ENCODE peak calls at places on chromosomes 16 and 17, in seven cellular contexts. One of them, this sample, is unnamed.

GRCh38 chr17:40157972-40158371 is 17.6 kb downstream of the CASC3 start:
- DNase-seq in uterus: no peak
- DNase-seq in mesenchymal stem cell: no peak
- DNase-seq in foreskin keratinocyte: no peak
- DNase-seq in right cardiac atrium: no peak
- DNase-seq in AG04450: no peak
- DNase-seq in tibial artery: no peak
- DNase-seq in this sample: no peak

GRCh38 chr16:55655709-55656694 is at the start of gene SLC6A2:
- DNase-seq in uterus: no peak
- DNase-seq in mesenchymal stem cell: no peak
- DNase-seq in foreskin keratinocyte: no peak
- DNase-seq in right cardiac atrium: peak
- DNase-seq in AG04450: no peak
- DNase-seq in tibial artery: no peak
- DNase-seq in this sample: peak

GRCh38 chr16:47565454-47565853 is 104.3 kb downstream of the PHKB start:
- DNase-seq in uterus: no peak
- DNase-seq in mesenchymal stem cell: peak
- DNase-seq in foreskin keratinocyte: peak
- DNase-seq in right cardiac atrium: peak
- DNase-seq in AG04450: no peak
- DNase-seq in tibial artery: peak
- DNase-seq in this sample: no peak

GRCh38 chr16:75025766-75026165 is 26.9 kb downstream of the ZNRF1 start:
- DNase-seq in uterus: peak
- DNase-seq in mesenchymal stem cell: peak
- DNase-seq in foreskin keratinocyte: no peak
- DNase-seq in right cardiac atrium: no peak
- DNase-seq in AG04450: no peak
- DNase-seq in tibial artery: no peak
- DNase-seq in this sample: no peak

GRCh38 chr16:3780570-3780969 is 63.2 kb upstream of the TRAP1 start:
- DNase-seq in uterus: no peak
- DNase-seq in mesenchymal stem cell: peak
- DNase-seq in foreskin keratinocyte: no peak
- DNase-seq in right cardiac atrium: no peak
- DNase-seq in AG04450: no peak
- DNase-seq in tibial artery: no peak
- DNase-seq in this sample: no peak

GRCh38 chr17:69525920-69526841 is 111.7 kb downstream of the MAP2K6 start:
- DNase-seq in uterus: peak
- DNase-seq in mesenchymal stem cell: peak
- DNase-seq in foreskin keratinocyte: peak
- DNase-seq in right cardiac atrium: no peak
- DNase-seq in AG04450: peak
- DNase-seq in tibial artery: peak
- DNase-seq in this sample: peak

GRCh38 chr16:58012481-58012880 is 11.3 kb downstream of the USB1 start:
- DNase-seq in uterus: no peak
- DNase-seq in mesenchymal stem cell: no peak
- DNase-seq in foreskin keratinocyte: no peak
- DNase-seq in right cardiac atrium: peak
- DNase-seq in AG04450: no peak
- DNase-seq in tibial artery: no peak
- DNase-seq in this sample: no peak

GRCh38 chr17:81794074-81794476 is 9.9 kb upstream of the GCGR start:
- DNase-seq in uterus: no peak
- DNase-seq in mesenchymal stem cell: no peak
- DNase-seq in foreskin keratinocyte: no peak
- DNase-seq in right cardiac atrium: peak
- DNase-seq in AG04450: no peak
- DNase-seq in tibial artery: no peak
- DNase-seq in this sample: no peak

GRCh38 chr17:1797323-1797722 is 32.4 kb downstream of the SMYD4 start:
- DNase-seq in uterus: no peak
- DNase-seq in mesenchymal stem cell: no peak
- DNase-seq in foreskin keratinocyte: no peak
- DNase-seq in right cardiac atrium: peak
- DNase-seq in AG04450: no peak
- DNase-seq in tibial artery: no peak
- DNase-seq in this sample: no peak

GRCh38 chr17:21019976-21020575 is 22.7 kb downstream of the USP22 start:
- DNase-seq in uterus: no peak
- DNase-seq in mesenchymal stem cell: peak
- DNase-seq in foreskin keratinocyte: no peak
- DNase-seq in right cardiac atrium: peak
- DNase-seq in AG04450: no peak
- DNase-seq in tibial artery: no peak
- DNase-seq in this sample: no peak

GRCh38 chr16:53457670-53458069 is 23.4 kb downstream of the RBL2 start:
- DNase-seq in uterus: no peak
- DNase-seq in mesenchymal stem cell: no peak
- DNase-seq in foreskin keratinocyte: no peak
- DNase-seq in right cardiac atrium: no peak
- DNase-seq in AG04450: no peak
- DNase-seq in tibial artery: no peak
- DNase-seq in this sample: no peak

GRCh38 chr17:47945080-47945479 is 3.7 kb downstream of the PNPO start:
- DNase-seq in uterus: peak
- DNase-seq in mesenchymal stem cell: no peak
- DNase-seq in foreskin keratinocyte: no peak
- DNase-seq in right cardiac atrium: no peak
- DNase-seq in AG04450: no peak
- DNase-seq in tibial artery: no peak
- DNase-seq in this sample: no peak

GRCh38 chr17:47946929-47947397 is 5.6 kb downstream of the PNPO start:
- DNase-seq in uterus: peak
- DNase-seq in mesenchymal stem cell: peak
- DNase-seq in foreskin keratinocyte: peak
- DNase-seq in right cardiac atrium: peak
- DNase-seq in AG04450: no peak
- DNase-seq in tibial artery: peak
- DNase-seq in this sample: peak

GRCh38 chr17:47945529-47946508 is 4.4 kb downstream of the PNPO start:
- DNase-seq in uterus: no peak
- DNase-seq in mesenchymal stem cell: no peak
- DNase-seq in foreskin keratinocyte: no peak
- DNase-seq in right cardiac atrium: peak
- DNase-seq in AG04450: no peak
- DNase-seq in tibial artery: no peak
- DNase-seq in this sample: peak

GRCh38 chr17:47948706-47949196 is 7.4 kb downstream of the PNPO start:
- DNase-seq in uterus: no peak
- DNase-seq in mesenchymal stem cell: no peak
- DNase-seq in foreskin keratinocyte: no peak
- DNase-seq in right cardiac atrium: no peak
- DNase-seq in AG04450: no peak
- DNase-seq in tibial artery: no peak
- DNase-seq in this sample: no peak

GRCh38 chr17:47946516-47946915 is 5.1 kb downstream of the PNPO start:
- DNase-seq in uterus: no peak
- DNase-seq in mesenchymal stem cell: no peak
- DNase-seq in foreskin keratinocyte: no peak
- DNase-seq in right cardiac atrium: no peak
- DNase-seq in AG04450: no peak
- DNase-seq in tibial artery: no peak
- DNase-seq in this sample: no peak
- H3K27ac ChIP-seq in uterus: no peak
- H3K27ac ChIP-seq in mesenchymal stem cell: no peak
- H3K27ac ChIP-seq in foreskin keratinocyte: no peak
- H3K27ac ChIP-seq in right cardiac atrium: peak
- H3K27ac ChIP-seq in AG04450: no peak
- H3K27ac ChIP-seq in tibial artery: peak
- H3K27ac ChIP-seq in this sample: peak

DNA sequence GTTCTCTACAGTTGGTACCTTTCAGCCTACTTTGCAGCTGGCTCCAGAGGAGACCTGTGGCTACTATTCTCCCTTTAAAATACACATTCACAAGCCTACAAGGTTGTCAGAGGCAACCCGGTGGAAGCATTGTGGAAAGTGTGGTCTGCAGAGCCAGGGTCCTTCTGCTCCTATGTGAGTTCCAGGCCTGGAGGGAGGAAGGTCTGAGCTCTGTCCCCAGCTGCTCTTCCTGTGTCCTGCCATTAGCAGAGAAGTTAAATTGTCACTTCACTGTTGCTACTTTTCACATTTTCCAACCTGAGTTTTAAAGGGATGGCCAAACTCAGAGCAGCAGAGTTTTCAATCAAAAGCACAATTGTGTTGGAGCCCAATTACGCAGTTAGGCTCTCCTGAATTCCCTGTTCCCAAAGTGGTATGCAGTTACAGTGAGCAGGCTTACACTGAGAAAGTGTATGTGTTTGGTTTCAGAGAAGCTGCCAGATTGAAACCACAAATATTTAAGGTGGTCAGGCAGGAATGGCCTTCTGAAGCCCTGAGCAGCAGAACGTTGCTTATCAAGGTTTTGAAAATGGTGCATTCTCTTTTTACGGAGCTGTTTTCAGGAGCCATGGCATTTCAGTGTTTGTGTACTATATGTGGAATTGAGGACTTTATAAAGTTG is 25.0 kb downstream of the MAP3K3 start:
- DNase-seq in uterus: no peak
- DNase-seq in mesenchymal stem cell: peak
- DNase-seq in foreskin keratinocyte: no peak
- DNase-seq in right cardiac atrium: no peak
- DNase-seq in AG04450: peak
- DNase-seq in tibial artery: no peak
- DNase-seq in this sample: no peak
- H3K27ac ChIP-seq in uterus: no peak
- H3K27ac ChIP-seq in mesenchymal stem cell: peak
- H3K27ac ChIP-seq in foreskin keratinocyte: no peak
- H3K27ac ChIP-seq in right cardiac atrium: no peak
- H3K27ac ChIP-seq in AG04450: no peak
- H3K27ac ChIP-seq in tibial artery: no peak
- H3K27ac ChIP-seq in this sample: no peak

GRCh38 chr17:79795795-79796569 is 895 bp downstream of the CBX8 start:
- DNase-seq in uterus: no peak
- DNase-seq in mesenchymal stem cell: no peak
- DNase-seq in foreskin keratinocyte: no peak
- DNase-seq in right cardiac atrium: no peak
- DNase-seq in AG04450: no peak
- DNase-seq in tibial artery: no peak
- DNase-seq in this sample: no peak

GRCh38 chr17:79792984-79793923 is 3.6 kb downstream of the CBX8 start:
- DNase-seq in uterus: no peak
- DNase-seq in mesenchymal stem cell: peak
- DNase-seq in foreskin keratinocyte: no peak
- DNase-seq in right cardiac atrium: peak
- DNase-seq in AG04450: peak
- DNase-seq in tibial artery: peak
- DNase-seq in this sample: no peak

GRCh38 chr17:79796570-79797491 is at the start of gene CBX8:
- DNase-seq in uterus: peak
- DNase-seq in mesenchymal stem cell: peak
- DNase-seq in foreskin keratinocyte: peak
- DNase-seq in right cardiac atrium: peak
- DNase-seq in AG04450: peak
- DNase-seq in tibial artery: peak
- DNase-seq in this sample: peak

GRCh38 chr17:79793924-79794304 is 3.0 kb downstream of the CBX8 start:
- DNase-seq in uterus: no peak
- DNase-seq in mesenchymal stem cell: no peak
- DNase-seq in foreskin keratinocyte: no peak
- DNase-seq in right cardiac atrium: peak
- DNase-seq in AG04450: peak
- DNase-seq in tibial artery: no peak
- DNase-seq in this sample: no peak

DNA sequence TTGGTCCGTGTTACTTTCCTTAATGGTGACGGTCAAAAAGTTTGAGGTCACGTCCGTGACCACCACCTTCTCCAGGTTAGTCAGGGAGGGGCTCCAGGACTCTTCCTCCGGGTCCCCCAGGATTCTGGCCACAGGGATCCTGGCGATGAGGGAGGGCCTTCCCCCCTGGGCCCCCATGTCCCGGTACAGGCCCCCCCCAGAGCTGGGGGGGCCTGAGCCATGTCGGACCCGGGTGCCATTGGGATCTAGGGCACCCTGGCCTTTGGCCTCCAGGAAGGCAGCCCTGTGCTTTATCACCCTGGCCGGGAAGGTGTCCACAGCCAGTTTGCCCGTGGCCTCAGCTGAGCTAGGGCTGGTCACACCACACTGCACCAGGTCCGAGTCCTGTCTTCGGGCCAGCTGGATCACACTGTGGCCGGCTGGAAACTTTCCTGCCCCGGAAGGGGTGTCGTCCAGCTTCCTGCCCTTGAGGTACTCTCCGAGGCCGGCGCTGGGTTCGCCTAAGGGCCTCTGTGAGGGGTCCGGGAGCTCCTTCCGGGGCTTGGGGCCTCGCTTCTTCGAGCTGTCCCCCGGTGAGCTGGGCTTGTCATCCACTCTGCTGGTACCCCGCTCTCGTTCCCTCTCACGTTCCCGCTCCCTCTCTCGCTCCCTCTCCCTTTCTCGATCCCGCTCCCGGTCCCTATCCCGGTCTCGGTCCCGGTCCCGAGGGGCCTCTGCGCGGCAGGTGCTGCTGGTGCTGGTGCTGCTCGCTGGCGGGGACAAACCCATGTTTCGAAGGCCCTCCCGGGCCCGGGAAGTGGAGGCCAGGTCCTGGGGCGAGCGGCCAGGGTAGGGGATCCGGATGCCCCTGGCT is 2.0 kb downstream of the CBX8 start:
- DNase-seq in uterus: no peak
- DNase-seq in mesenchymal stem cell: no peak
- DNase-seq in foreskin keratinocyte: no peak
- DNase-seq in right cardiac atrium: peak
- DNase-seq in AG04450: no peak
- DNase-seq in tibial artery: no peak
- DNase-seq in this sample: no peak
- H3K27ac ChIP-seq in uterus: no peak
- H3K27ac ChIP-seq in mesenchymal stem cell: no peak
- H3K27ac ChIP-seq in foreskin keratinocyte: no peak
- H3K27ac ChIP-seq in right cardiac atrium: no peak
- H3K27ac ChIP-seq in AG04450: peak
- H3K27ac ChIP-seq in tibial artery: no peak
- H3K27ac ChIP-seq in this sample: no peak

DNA sequence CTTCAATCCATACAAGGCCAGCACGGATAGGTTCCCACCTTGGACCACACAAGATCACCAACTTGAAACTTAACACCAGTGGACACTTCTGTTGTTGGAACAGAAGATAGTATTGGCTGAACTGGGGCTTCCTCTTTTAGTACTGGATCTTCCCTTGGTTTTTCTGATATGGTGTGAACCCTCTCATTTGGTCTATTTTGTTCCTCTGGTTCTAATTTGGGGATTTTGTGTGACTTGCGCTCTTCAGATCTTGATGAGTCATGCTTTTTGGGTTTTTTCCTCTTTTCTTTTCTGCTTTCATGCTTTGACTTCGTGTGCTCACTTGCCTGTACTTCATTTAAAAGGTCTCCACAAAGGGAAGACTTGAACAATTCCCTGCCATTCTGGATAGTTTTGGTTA is 39.0 kb downstream of the SOST start:
- DNase-seq in uterus: no peak
- DNase-seq in mesenchymal stem cell: no peak
- DNase-seq in foreskin keratinocyte: no peak
- DNase-seq in right cardiac atrium: no peak
- DNase-seq in AG04450: no peak
- DNase-seq in tibial artery: no peak
- DNase-seq in this sample: no peak
- H3K27ac ChIP-seq in uterus: peak
- H3K27ac ChIP-seq in mesenchymal stem cell: no peak
- H3K27ac ChIP-seq in foreskin keratinocyte: no peak
- H3K27ac ChIP-seq in right cardiac atrium: no peak
- H3K27ac ChIP-seq in AG04450: no peak
- H3K27ac ChIP-seq in tibial artery: peak
- H3K27ac ChIP-seq in this sample: no peak

GRCh38 chr16:20865420-20866126 is 34.6 kb downstream of the DCUN1D3 start:
- DNase-seq in uterus: no peak
- DNase-seq in mesenchymal stem cell: peak
- DNase-seq in foreskin keratinocyte: peak
- DNase-seq in right cardiac atrium: no peak
- DNase-seq in AG04450: no peak
- DNase-seq in tibial artery: no peak
- DNase-seq in this sample: no peak
- H3K27ac ChIP-seq in uterus: peak
- H3K27ac ChIP-seq in mesenchymal stem cell: peak
- H3K27ac ChIP-seq in foreskin keratinocyte: peak
- H3K27ac ChIP-seq in right cardiac atrium: peak
- H3K27ac ChIP-seq in AG04450: peak
- H3K27ac ChIP-seq in tibial artery: peak
- H3K27ac ChIP-seq in this sample: no peak